ENCODE peak calls at places on chromosomes 4 and X, in eight cellular contexts. S is cardiac fibroblast; W is fibroblast of pulmonary artery; V is CD8-positive, alpha-beta T cell; H is endothelial cell of umbilical vein; E is lower lobe of right lung; F is tibial nerve; B is HCT116. Z is an unnamed sample.

GRCh38 chr4:151227731-151228130 is 49.2 kb upstream of the PRSS48 start:
- DNase-seq in S (peak), F (peak), V (no peak), H (peak), E (no peak), B (no peak), W (peak), Z (peak)

GRCh38 chr4:163606885-163607284 is 112.4 kb downstream of the TMA16 start:
- DNase-seq in E (no peak), B (no peak), W (no peak), S (no peak), V (no peak), F (no peak), H (no peak), Z (no peak)

GRCh38 chr4:175906397-175906796 is 94.3 kb upstream of the GPM6A start:
- DNase-seq in W (no peak), F (no peak), V (no peak), B (no peak), S (no peak), E (no peak), H (no peak), Z (no peak)

GRCh38 chr4:33873791-33874190 is 2370.5 kb downstream of the ARAP2 start:
- DNase-seq in E (no peak), W (no peak), V (no peak), S (no peak), H (no peak), F (no peak), B (no peak), Z (no peak)

GRCh38 chr4:129362685-129363274 is 266.8 kb downstream of the C4orf33 start:
- DNase-seq in W (peak), H (peak), E (no peak), B (peak), V (no peak), S (peak), F (peak), Z (peak)

GRCh38 chr4:15232725-15233597 is 194.9 kb upstream of the C1QTNF7 start:
- DNase-seq in S (peak), H (peak), V (no peak), W (peak), B (no peak), E (no peak), F (no peak), Z (peak)

GRCh38 chr4:10981611-10982010 is 297.0 kb upstream of the CLNK start:
- DNase-seq in F (no peak), V (no peak), H (no peak), E (no peak), W (no peak), S (no peak), B (no peak), Z (peak)

GRCh38 chr4:22417408-22417807 is 98.5 kb downstream of the ADGRA3 start:
- DNase-seq in W (no peak), B (no peak), S (no peak), H (no peak), F (no peak), E (no peak), V (no peak), Z (no peak)

GRCh38 chrX:132740316-132741123 is 217.9 kb downstream of the HS6ST2 start:
- DNase-seq in V (no peak), B (no peak), F (no peak), H (peak), E (no peak), S (no peak), W (peak), Z (peak)

GRCh38 chr4:67106846-67107467 is 438.3 kb downstream of the CENPC start:
- DNase-seq in B (no peak), S (no peak), E (no peak), W (no peak), F (no peak), H (no peak), V (no peak), Z (peak)

GRCh38 chr4:41331224-41331623 is 74.5 kb downstream of the UCHL1 start:
- DNase-seq in S (no peak), F (no peak), H (peak), E (no peak), W (no peak), V (no peak), B (no peak), Z (no peak)

GRCh38 chr4:156924774-156925173 is 46.8 kb downstream of the PDGFC start:
- DNase-seq in S (no peak), W (no peak), H (no peak), B (no peak), V (no peak), E (no peak), F (no peak), Z (no peak)

GRCh38 chrX:44946771-44947170 is 73.8 kb downstream of the KDM6A start:
- DNase-seq in H (peak), W (peak), F (no peak), B (no peak), E (no peak), S (peak), V (no peak), Z (peak)

GRCh38 chrX:22105231-22105630 is 73.1 kb downstream of the PHEX start:
- DNase-seq in V (no peak), B (no peak), H (no peak), S (peak), F (no peak), W (peak), E (no peak), Z (no peak)

DNA sequence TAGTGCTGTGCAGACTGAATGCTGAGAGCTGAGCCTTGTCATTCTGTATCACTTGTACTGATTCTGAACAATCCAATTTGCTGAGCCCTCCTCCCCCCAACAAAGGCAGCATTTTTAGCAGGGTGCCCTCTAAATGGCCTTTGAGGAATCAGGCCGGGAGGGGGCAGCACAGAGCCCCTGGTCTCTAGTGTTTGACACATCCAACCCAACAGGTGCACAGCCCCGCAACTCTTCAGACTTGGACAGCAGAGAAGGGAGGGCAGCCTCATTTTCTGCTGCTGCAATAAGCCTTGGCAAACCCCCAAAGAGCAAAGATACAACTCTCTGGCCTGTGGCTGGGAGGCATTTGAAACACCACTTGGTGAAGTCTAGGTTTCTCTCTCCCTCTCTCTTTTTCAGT is 3.4 kb downstream of the ATP1B4 start:
- DNase-seq in B (no peak), E (peak), S (peak), V (peak), W (peak), F (no peak), H (peak), Z (peak)
- TF ChIP-seq CTCF in B (peak), E (peak), S (peak), V (peak), W (peak), F (peak), H (peak), Z (peak)

GRCh38 chrX:16140983-16141382 is 17.6 kb downstream of the GRPR start:
- DNase-seq in H (no peak), B (no peak), E (no peak), S (no peak), F (no peak), W (no peak), V (no peak), Z (no peak)
- H3K4me3 ChIP-seq in H (no peak), B (no peak), E (no peak), S (no peak), F (no peak), W (no peak), V (no peak), Z (no peak)

GRCh38 chr4:46930866-46931265 is 21.8 kb upstream of the COX7B2 start:
- DNase-seq in H (no peak), V (no peak), E (no peak), S (no peak), W (no peak), B (no peak), F (no peak), Z (no peak)

GRCh38 chr4:46933686-46934085 is 24.6 kb upstream of the COX7B2 start:
- DNase-seq in W (no peak), V (no peak), S (no peak), E (no peak), B (no peak), H (no peak), F (no peak), Z (peak)

GRCh38 chr4:46927201-46927600 is 18.2 kb upstream of the COX7B2 start:
- DNase-seq in V (no peak), E (no peak), B (no peak), S (no peak), W (peak), F (no peak), H (no peak), Z (no peak)

GRCh38 chr4:46934731-46935130 is 25.7 kb upstream of the COX7B2 start:
- DNase-seq in B (no peak), E (no peak), H (no peak), W (no peak), V (no peak), F (no peak), S (no peak), Z (no peak)

DNA sequence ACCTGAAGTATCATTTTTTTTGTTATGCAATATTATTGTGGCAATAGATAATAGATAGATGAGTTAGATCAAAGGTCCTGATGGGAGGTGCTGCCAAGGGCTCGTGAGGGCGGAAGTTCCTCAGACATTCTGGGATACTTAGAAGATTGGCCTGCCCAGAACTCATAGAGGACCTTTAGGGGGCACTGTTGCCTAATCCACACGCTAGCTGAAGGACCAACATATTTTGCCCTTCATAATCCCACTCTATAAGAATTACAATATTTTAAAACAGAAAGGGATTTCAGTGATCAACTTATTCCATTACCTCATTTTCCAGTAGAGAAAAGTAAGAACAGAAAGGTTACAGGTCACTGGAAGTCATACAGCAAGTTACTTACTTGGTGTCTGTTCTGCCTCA is 22.9 kb upstream of the COX7B2 start:
- DNase-seq in S (peak), W (peak), V (no peak), E (no peak), F (peak), H (peak), B (no peak), Z (peak)
- TF ChIP-seq CTCF in S (peak), W (peak), V (no peak), E (peak), F (peak), H (peak), B (peak), Z (peak)

DNA sequence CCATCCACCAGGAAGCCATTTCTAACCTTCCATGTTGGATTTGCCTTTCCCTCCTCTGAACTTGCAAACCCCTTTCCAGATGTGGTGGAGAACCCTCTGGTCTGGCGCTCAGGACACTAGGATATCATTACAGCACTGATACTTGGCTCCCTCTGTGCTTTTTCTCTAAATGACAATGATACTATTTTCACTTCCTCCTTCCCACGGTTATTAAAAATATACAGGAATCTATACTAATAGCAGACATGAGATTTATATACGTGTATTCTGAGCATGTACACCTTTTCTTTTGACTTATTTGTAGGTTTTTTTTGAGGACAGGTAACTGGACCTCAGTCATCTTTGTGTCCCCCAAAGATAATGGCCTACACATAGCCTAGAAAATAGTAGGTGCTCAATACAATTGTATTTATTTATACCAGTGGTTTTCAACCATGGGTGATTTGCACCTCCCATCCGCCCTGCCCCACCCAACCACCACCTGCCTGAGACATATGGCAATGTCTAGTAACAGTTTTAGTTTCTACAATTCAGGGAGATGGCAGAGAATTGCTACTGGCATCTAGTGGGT is 60.4 kb upstream of the PLAC8 start:
- DNase-seq in V (no peak), S (no peak), W (no peak), F (no peak), B (no peak), E (no peak), H (no peak), Z (no peak)
- H3K4me3 ChIP-seq in V (no peak), S (no peak), W (no peak), F (no peak), B (no peak), E (no peak), H (no peak), Z (no peak)

GRCh38 chr4:169723207-169723606 is 34.5 kb downstream of the HPF1 start:
- DNase-seq in W (peak), V (no peak), E (no peak), H (peak), S (peak), B (no peak), F (no peak), Z (peak)
- TF ChIP-seq CTCF in W (peak), V (peak), E (no peak), H (peak), S (no peak), B (peak), F (peak), Z (no peak)

DNA sequence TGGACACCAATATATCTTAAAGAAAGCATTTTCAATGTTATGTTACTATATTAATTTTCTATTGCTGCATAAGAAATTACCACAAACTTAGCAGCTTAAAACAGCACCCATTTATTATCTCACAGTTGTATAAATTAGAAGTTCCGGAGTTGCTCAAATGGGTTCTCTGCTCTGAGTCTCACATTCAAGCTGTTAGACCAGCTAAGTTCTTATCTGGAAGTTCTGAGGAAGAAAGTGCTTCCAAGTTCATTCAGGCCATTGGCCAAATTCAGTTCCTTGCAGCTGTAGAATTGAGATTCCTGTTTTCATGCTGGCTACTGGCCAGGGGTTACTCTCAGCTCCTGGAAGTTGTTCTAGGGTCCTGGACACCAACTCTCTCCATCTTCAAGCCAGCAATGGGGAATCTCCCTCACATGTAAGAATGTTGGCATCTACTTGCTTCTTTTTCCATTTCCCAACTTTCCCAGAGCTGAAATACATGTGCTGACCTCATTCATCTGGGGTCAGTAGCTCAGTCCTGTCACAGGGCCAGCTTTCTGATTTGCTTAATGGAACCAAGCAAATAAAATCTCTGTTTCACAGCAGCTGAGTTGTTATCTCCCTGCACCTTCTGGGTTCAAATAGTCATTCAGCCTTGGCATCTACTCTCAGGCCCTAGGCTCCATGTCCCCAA is 99.6 kb upstream of the INTU start:
- DNase-seq in E (no peak), H (peak), B (no peak), W (peak), F (peak), V (no peak), S (no peak), Z (no peak)
- H3K4me3 ChIP-seq in E (no peak), H (no peak), B (no peak), W (no peak), F (no peak), V (no peak), S (no peak), Z (no peak)

Z was measured in epithelial cell of esophagus.